ENCODE peak calls at places on chromosome 12, in five cellular contexts. V is aorta, P is cardiac fibroblast, A is WTC11, K is glomerular endothelial cell. F is an unnamed sample.

GRCh38 chr12:119544780-119545625 is 48.6 kb upstream of the TMEM233 start:
- DNase-seq in V (peak; percentile 61), P (peak; percentile 81), A (peak; percentile 68), K (peak; percentile 34), F (peak; percentile 53)

GRCh38 chr12:118136559-118137003 is 657 bp downstream of the PEBP1 start:
- DNase-seq in V (peak; percentile 75), P (peak; percentile 58), A (peak; percentile 34), K (no peak), F (no peak)

GRCh38 chr12:117159674-117160073 is 30.6 kb downstream of the FBXO21 start:
- DNase-seq in V (no peak), P (no peak), A (no peak), K (no peak), F (no peak)

GRCh38 chr12:129552996-129553750 is 350.7 kb downstream of the TMEM132D start:
- DNase-seq in V (no peak), P (no peak), A (no peak), K (no peak), F (peak; percentile 34)

GRCh38 chr12:91126516-91126915 is 15.2 kb upstream of the LUM start:
- DNase-seq in V (peak; percentile 48), P (no peak), A (no peak), K (no peak), F (no peak)

GRCh38 chr12:124559182-124560017 is 8.0 kb downstream of the NCOR2 start:
- DNase-seq in V (peak; percentile 34), P (no peak), A (no peak), K (no peak), F (no peak)

GRCh38 chr12:131049569-131050339 is 96.0 kb downstream of the ADGRD1 start:
- DNase-seq in V (no peak), P (no peak), A (no peak), K (peak; percentile 9), F (no peak)

GRCh38 chr12:62781136-62781880 is 153.6 kb downstream of the PPM1H start:
- DNase-seq in V (no peak), P (no peak), A (no peak), K (no peak), F (no peak)

GRCh38 chr12:120010661-120011230 is 21.7 kb downstream of the BICDL1 start:
- DNase-seq in V (no peak), P (no peak), A (no peak), K (no peak), F (no peak)

GRCh38 chr12:28294300-28294699 is 104.0 kb downstream of the CCDC91 start:
- DNase-seq in V (no peak), P (no peak), A (no peak), K (no peak), F (no peak)

GRCh38 chr12:85130631-85131030 is 94.5 kb downstream of the LRRIQ1 start:
- DNase-seq in V (no peak), P (peak; percentile 7), A (no peak), K (no peak), F (peak; percentile 1)

GRCh38 chr12:41402804-41403203 is 214.7 kb downstream of the PDZRN4 start:
- DNase-seq in V (no peak), P (no peak), A (no peak), K (no peak), F (no peak)

GRCh38 chr12:112524676-112525425 is 106.1 kb downstream of the PTPN11 start:
- DNase-seq in V (no peak), P (peak; percentile 50), A (peak; percentile 28), K (no peak), F (peak; percentile 34)

GRCh38 chr12:69986109-69986508 is 161.1 kb downstream of the MYRFL start:
- DNase-seq in V (no peak), P (no peak), A (no peak), K (no peak), F (no peak)

GRCh38 chr12:9113987-9114309 is 1.8 kb downstream of the A2M start:
- DNase-seq in V (no peak), P (no peak), A (no peak), K (no peak), F (no peak)

GRCh38 chr12:66803972-66804371 is 125.1 kb upstream of the GRIP1 start:
- DNase-seq in V (no peak), P (no peak), A (peak; percentile 17), K (no peak), F (no peak)

GRCh38 chr12:115840159-115840558 is 437.3 kb downstream of the MED13L start:
- DNase-seq in V (no peak), P (no peak), A (no peak), K (no peak), F (no peak)

GRCh38 chr12:49293056-49293956 is 1.6 kb upstream of the PRPH start:
- DNase-seq in V (peak; percentile 86), P (no peak), A (peak; percentile 47), K (no peak), F (no peak)

GRCh38 chr12:24280085-24280842 is 330.8 kb upstream of the SOX5 start:
- DNase-seq in V (no peak), P (no peak), A (no peak), K (no peak), F (no peak)

GRCh38 chr12:78540621-78541336 is 323.8 kb upstream of the SYT1 start:
- DNase-seq in V (no peak), P (no peak), A (no peak), K (no peak), F (no peak)

GRCh38 chr12:27333311-27334009 is 824 bp downstream of the BMAL2 start:
- DNase-seq in V (peak; percentile 66), P (peak; percentile 21), A (peak; percentile 53), K (no peak), F (no peak)

GRCh38 chr12:75366629-75367028 is 24.3 kb upstream of the GLIPR1L2 start:
- DNase-seq in V (no peak), P (peak; percentile 38), A (no peak), K (no peak), F (peak; percentile 32)

GRCh38 chr12:49537709-49538601 is 875 bp upstream of the KCNH3 start:
- DNase-seq in V (no peak), P (no peak), A (no peak), K (no peak), F (no peak)

GRCh38 chr12:31120392-31121008 is 46.8 kb downstream of the DDX11 start:
- DNase-seq in V (no peak), P (no peak), A (no peak), K (no peak), F (no peak)

GRCh38 chr12:90280033-90280432 is 571.4 kb upstream of the ATP2B1 start:
- DNase-seq in V (no peak), P (peak; percentile 65), A (no peak), K (no peak), F (no peak)

GRCh38 chr12:2813573-2814185 is 1.2 kb downstream of the ITFG2 start:
- DNase-seq in V (no peak), P (peak; percentile 77), A (peak; percentile 54), K (peak; percentile 42), F (no peak)

GRCh38 chr12:121657305-121658008 is 12.0 kb downstream of the MORN3 start:
- DNase-seq in V (no peak), P (no peak), A (no peak), K (no peak), F (no peak)

GRCh38 chr12:75784591-75784990 is 247.0 kb downstream of the PHLDA1 start:
- DNase-seq in V (no peak), P (no peak), A (no peak), K (no peak), F (no peak)

GRCh38 chr12:570237-570925 is 92.9 kb downstream of the NINJ2 start:
- DNase-seq in V (peak; percentile 91), P (peak; percentile 88), A (peak; percentile 66), K (no peak), F (peak; percentile 40)

F was measured in astrocyte of the cerebellum.